ENCODE peak calls at places on chromosomes 3 and 15, in four cellular contexts. W, L, V and R are unnamed samples.

GRCh38 chr3:54928056-54928770 is at the start of gene LRTM1:
- DNase-seq in W (no peak), L (no peak), V (no peak), R (no peak)

GRCh38 chr3:135229018-135229495 is 434.0 kb downstream of the EPHB1 start:
- DNase-seq in W (no peak), V (no peak), L (no peak), R (no peak)

GRCh38 chr3:129615751-129616281 is 9.3 kb upstream of the PLXND1 start:
- DNase-seq in L (no peak), V (no peak), W (no peak), R (no peak)

GRCh38 chr15:66961407-66961884 is 104.0 kb upstream of the SMAD3 start:
- DNase-seq in L (no peak), W (no peak), V (no peak), R (no peak)

GRCh38 chr3:72413228-72413627 is 435.0 kb downstream of the SHQ1 start:
- DNase-seq in W (no peak), L (no peak), V (no peak), R (no peak)

GRCh38 chr3:150933473-150934008 is 28.3 kb upstream of the MINDY4B start:
- DNase-seq in W (no peak), V (no peak), L (no peak), R (no peak)

GRCh38 chr15:28013480-28013879 is 85.6 kb downstream of the OCA2 start:
- DNase-seq in V (no peak), W (no peak), L (no peak), R (no peak)

GRCh38 chr3:194167873-194168272 is 31.9 kb downstream of the HES1 start:
- DNase-seq in V (no peak), L (no peak), W (no peak), R (no peak)

GRCh38 chr3:155252021-155252420 is 41.5 kb downstream of the STRIT1 start:
- DNase-seq in V (no peak), W (no peak), L (peak; percentile 44), R (no peak)

GRCh38 chr3:132730891-132731580 is 8.8 kb upstream of the NPHP3 start:
- DNase-seq in W (no peak), V (no peak), L (peak; percentile 39), R (no peak)

GRCh38 chr15:99555089-99555488 is 10.7 kb upstream of the MEF2A start:
- DNase-seq in W (no peak), V (no peak), L (no peak), R (no peak)

GRCh38 chr3:64291345-64291744 is 66.1 kb upstream of the PRICKLE2 start:
- DNase-seq in W (no peak), V (no peak), L (no peak), R (no peak)

GRCh38 chr15:64455951-64456350 is 4.4 kb upstream of the ZNF609 start:
- DNase-seq in V (no peak), L (peak; percentile 77), W (no peak), R (peak; percentile 9)

GRCh38 chr15:56468271-56468912 is 3.5 kb upstream of the MNS1 start:
- DNase-seq in W (no peak), V (no peak), L (peak; percentile 20), R (no peak)

GRCh38 chr3:5014431-5014830 is 35.2 kb downstream of the BHLHE40 start:
- DNase-seq in V (no peak), W (no peak), L (no peak), R (no peak)

GRCh38 chr3:14243782-14244181 is 65.2 kb downstream of the LSM3 start:
- DNase-seq in V (no peak), L (no peak), W (no peak), R (no peak)

GRCh38 chr3:119585193-119585592 is 5.9 kb downstream of the ADPRH start:
- DNase-seq in L (no peak), W (no peak), V (no peak), R (no peak)

GRCh38 chr3:154776549-154777230 is 303.4 kb upstream of the MME start:
- DNase-seq in L (no peak), V (no peak), W (no peak), R (no peak)